ENCODE peak calls at places on chromosome 15, in eight cellular contexts. T, Y, D, G, P, Q, N and K are unnamed samples.

GRCh38 chr15:99928429-99928981 is 195.3 kb upstream of the LYSMD4 start:
- DNase-seq in Q (no peak), D (peak), N (peak), Y (peak), G (peak), P (peak), T (peak), K (peak)

GRCh38 chr15:77564933-77565332 is 67.8 kb downstream of the LINGO1 start:
- DNase-seq in P (no peak), N (no peak), D (no peak), Q (no peak), G (no peak), T (no peak), Y (no peak), K (no peak)

GRCh38 chr15:92801774-92802464 is 98.2 kb upstream of the CHD2 start:
- DNase-seq in D (peak), Q (no peak), P (peak), T (no peak), Y (no peak), G (no peak), N (no peak), K (no peak)

GRCh38 chr15:101501703-101502373 is 12.3 kb upstream of the PCSK6 start:
- DNase-seq in P (no peak), T (peak), Q (peak), D (no peak), N (peak), Y (peak), G (no peak), K (peak)

GRCh38 chr15:100020614-100021013 is 287.4 kb upstream of the LYSMD4 start:
- DNase-seq in P (no peak), G (no peak), T (no peak), Q (no peak), N (no peak), D (no peak), Y (no peak), K (no peak)

GRCh38 chr15:101086394-101087171 is 165.3 kb downstream of the CHSY1 start:
- DNase-seq in Q (peak), G (no peak), D (peak), P (no peak), T (no peak), Y (no peak), N (no peak), K (no peak)

GRCh38 chr15:44394062-44394461 is 33.4 kb upstream of the CTDSPL2 start:
- DNase-seq in T (no peak), Q (no peak), G (no peak), N (no peak), Y (no peak), D (no peak), P (no peak), K (no peak)

GRCh38 chr15:42108189-42108588 is 13.8 kb upstream of the PLA2G4D start:
- DNase-seq in P (peak), T (no peak), Y (no peak), G (no peak), D (no peak), N (no peak), Q (no peak), K (no peak)

GRCh38 chr15:40367038-40367672 is 9.1 kb downstream of the DISP2 start:
- DNase-seq in Q (no peak), Y (no peak), P (no peak), G (no peak), D (peak), T (no peak), N (peak), K (peak)

GRCh38 chr15:82135645-82136044 is 89.8 kb upstream of the MEX3B start:
- DNase-seq in T (no peak), Y (no peak), D (no peak), G (no peak), N (no peak), Q (no peak), P (no peak), K (no peak)

GRCh38 chr15:83854314-83854713 is 200.4 kb downstream of the ADAMTSL3 start:
- DNase-seq in P (peak), Q (no peak), G (no peak), Y (no peak), N (no peak), T (no peak), D (no peak), K (no peak)

GRCh38 chr15:77019476-77020331 is 24.8 kb downstream of the PSTPIP1 start:
- DNase-seq in T (no peak), Q (peak), G (no peak), N (no peak), P (peak), D (peak), Y (no peak), K (no peak)

GRCh38 chr15:89118481-89118989 is 30.3 kb downstream of the ABHD2 start:
- DNase-seq in G (no peak), N (no peak), T (no peak), D (no peak), Q (no peak), P (no peak), Y (peak), K (no peak)

GRCh38 chr15:89119489-89120478 is 31.5 kb downstream of the ABHD2 start:
- DNase-seq in Q (no peak), Y (peak), N (no peak), T (no peak), G (no peak), P (no peak), D (no peak), K (no peak)

GRCh38 chr15:89121414-89121813 is 33.2 kb downstream of the ABHD2 start:
- DNase-seq in P (peak), Q (peak), N (no peak), G (no peak), T (no peak), D (no peak), Y (no peak), K (no peak)

GRCh38 chr15:89125038-89125826 is 37.0 kb downstream of the ABHD2 start:
- DNase-seq in G (no peak), P (no peak), N (no peak), Y (no peak), T (no peak), Q (no peak), D (no peak), K (no peak)

DNA sequence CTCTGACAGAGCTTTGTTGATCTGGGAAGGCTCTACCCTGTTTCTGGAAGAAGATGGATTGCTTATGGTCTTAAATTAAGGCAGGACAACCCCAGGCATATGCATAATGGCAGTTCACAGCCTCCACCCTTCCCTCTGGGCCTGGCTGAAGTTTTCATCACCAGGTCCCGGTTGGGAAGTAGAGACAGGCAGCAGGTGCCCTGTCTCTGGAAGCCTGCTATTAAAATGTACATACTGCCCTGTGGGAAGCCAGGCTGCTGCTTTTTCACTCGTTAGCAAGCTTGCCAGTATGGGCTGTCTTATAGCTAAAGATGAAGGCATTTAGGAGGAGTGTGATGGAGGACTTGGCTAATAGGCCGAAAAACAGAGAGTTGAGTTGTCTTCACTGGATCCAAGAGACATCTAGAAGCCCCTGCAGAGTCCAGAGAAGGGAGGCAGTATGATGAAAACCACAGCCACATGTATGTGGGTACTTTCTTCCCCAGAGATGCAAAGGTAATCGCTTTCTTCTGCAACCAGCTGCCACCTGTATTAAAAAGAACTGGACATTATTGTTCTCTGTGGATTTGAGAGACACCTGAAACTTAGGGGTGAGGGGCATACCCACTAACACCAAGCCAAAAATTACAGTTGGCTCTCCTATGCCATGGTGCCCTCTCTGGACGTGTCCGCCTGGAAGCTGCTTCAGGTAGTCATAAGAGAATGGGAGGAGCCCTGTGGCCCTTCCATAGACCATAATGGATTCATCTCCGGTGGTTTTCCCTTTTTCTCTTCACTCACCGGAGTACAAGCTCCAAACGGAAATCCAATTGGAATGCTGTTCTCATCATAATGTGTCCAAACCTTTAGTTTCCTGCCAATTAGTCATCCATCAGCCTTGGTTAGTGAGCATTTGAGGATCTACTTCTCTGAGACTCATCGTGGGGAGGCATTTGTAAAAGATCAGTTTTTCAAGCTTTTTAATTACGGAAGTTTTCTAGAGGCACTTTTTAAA is 34.6 kb downstream of the ABHD2 start:
- DNase-seq in T (no peak), D (no peak), N (no peak), Q (no peak), Y (peak), G (no peak), P (peak), K (no peak)
- H3K27ac ChIP-seq in T (no peak), D (peak), N (no peak), Q (no peak), Y (peak), G (peak), P (no peak), K (no peak)

DNA sequence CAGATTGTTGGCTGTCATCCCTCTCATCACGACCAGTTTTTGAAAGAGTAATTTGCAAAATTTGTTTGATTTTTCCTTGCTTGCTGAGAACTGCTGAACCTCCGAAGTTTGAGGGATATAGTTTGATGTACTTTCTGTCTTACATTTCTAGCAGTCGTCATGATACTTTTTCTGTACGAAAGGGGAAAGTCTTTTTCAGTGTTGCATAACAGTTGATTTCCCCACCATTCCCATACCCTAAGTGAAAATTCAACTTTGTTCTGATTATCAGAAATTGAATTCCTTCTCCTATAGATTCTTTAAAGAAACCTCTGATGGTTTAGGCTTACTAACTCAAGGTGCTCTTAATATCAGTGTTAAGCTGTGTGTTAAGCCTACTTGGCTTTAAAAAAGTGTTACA is 1.6 kb downstream of the PDE8A start:
- DNase-seq in N (no peak), Q (no peak), G (no peak), P (no peak), Y (peak), D (no peak), T (no peak), K (no peak)
- H3K27ac ChIP-seq in N (peak), Q (no peak), G (no peak), P (no peak), Y (no peak), D (peak), T (no peak), K (peak)

DNA sequence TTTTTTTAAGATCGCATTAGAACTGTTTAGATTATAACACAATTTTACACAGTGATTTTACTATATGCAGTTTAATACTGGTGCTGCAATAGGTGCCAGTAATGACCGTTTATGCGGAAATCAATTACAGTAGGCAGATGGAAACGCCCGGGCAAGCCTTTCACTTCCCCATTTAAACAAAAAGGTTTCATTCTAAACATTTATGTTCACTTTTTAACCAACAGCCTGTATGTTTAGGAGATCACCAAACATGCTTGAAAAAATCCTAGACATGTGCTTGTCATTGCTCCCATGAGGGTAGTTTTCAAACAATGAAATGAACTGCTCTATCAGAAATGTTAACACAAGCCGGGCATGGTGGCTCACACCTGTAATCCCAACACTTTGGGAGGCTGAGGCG is 2.7 kb downstream of the BNIP2 start:
- DNase-seq in Q (peak), Y (no peak), T (no peak), N (no peak), G (no peak), D (no peak), P (no peak), K (no peak)
- H3K27ac ChIP-seq in Q (peak), Y (peak), T (no peak), N (no peak), G (no peak), D (no peak), P (no peak), K (no peak)

GRCh38 chr15:58221591-58222241 is 83.5 kb downstream of the AQP9 start:
- DNase-seq in P (no peak), Y (peak), Q (peak), N (no peak), G (no peak), T (no peak), D (no peak), K (no peak)

GRCh38 chr15:58223432-58223831 is 85.3 kb downstream of the AQP9 start:
- DNase-seq in Y (no peak), G (no peak), D (no peak), P (no peak), N (no peak), T (no peak), Q (no peak), K (no peak)

GRCh38 chr15:58224068-58224467 is 85.9 kb downstream of the AQP9 start:
- DNase-seq in G (no peak), Q (no peak), D (no peak), P (no peak), N (no peak), Y (peak), T (no peak), K (no peak)

GRCh38 chr15:58227706-58228543 is 89.7 kb downstream of the AQP9 start:
- DNase-seq in G (peak), N (peak), P (peak), Q (peak), D (peak), T (peak), Y (peak), K (peak)

GRCh38 chr15:58222698-58223097 is 84.5 kb downstream of the AQP9 start:
- DNase-seq in Y (peak), D (no peak), Q (no peak), T (no peak), N (no peak), G (no peak), P (peak), K (no peak)
- H3K27ac ChIP-seq in Y (no peak), D (no peak), Q (no peak), T (no peak), N (no peak), G (no peak), P (no peak), K (no peak)

GRCh38 chr15:45635191-45635638 is 386 bp downstream of the SQOR start:
- DNase-seq in Y (no peak), T (peak), G (peak), P (no peak), D (peak), Q (no peak), N (no peak), K (no peak)

GRCh38 chr15:45634442-45635190 is at the start of gene SQOR:
- DNase-seq in T (peak), P (peak), D (peak), N (peak), Q (peak), G (peak), Y (peak), K (peak)

GRCh38 chr15:45628136-45628535 is 6.7 kb upstream of the SQOR start:
- DNase-seq in P (no peak), Q (no peak), T (no peak), D (no peak), N (no peak), Y (no peak), G (no peak), K (no peak)

GRCh38 chr15:45631831-45632230 is 3.0 kb upstream of the SQOR start:
- DNase-seq in D (no peak), P (peak), Y (no peak), T (no peak), G (no peak), N (no peak), Q (no peak), K (no peak)

DNA sequence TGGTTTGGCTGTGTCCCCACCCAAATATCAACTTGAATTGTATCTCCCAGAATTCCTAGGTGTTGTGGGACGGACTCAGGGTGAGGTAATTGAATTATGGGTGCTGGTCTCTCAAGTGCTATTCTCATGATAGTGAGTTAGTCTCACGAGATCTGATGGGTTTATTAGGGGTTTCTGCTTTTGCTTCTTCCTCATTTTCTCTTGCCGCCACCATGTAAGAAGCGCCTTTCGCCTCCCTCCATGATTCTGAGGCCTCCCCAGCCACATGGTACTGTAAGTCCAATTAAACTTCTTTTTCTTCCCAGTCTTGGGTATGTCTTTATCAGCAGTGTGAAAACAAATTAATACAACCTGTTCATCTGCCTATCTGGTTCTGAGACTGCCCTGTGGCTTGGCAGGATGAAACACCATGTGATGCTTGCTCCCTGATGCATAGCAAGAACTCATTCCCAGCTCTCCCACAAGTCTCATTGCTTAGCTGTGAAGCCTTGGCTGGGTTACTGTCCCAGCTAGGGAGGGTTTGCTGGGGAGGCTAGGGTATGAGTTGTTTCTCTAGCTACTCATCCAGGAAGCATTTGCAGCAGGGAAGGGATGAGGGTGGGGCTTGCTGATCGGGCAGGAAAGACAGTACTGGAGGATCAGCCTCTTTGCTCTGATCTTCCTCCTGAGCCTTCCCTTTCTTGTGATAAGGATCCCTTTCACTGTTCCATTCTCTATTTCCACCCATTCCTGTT is 3.7 kb upstream of the SQOR start:
- DNase-seq in Q (no peak), T (no peak), G (no peak), N (no peak), P (peak), D (no peak), Y (no peak), K (no peak)
- H3K27ac ChIP-seq in Q (no peak), T (no peak), G (no peak), N (no peak), P (peak), D (peak), Y (no peak), K (no peak)

GRCh38 chr15:57421540-57421939 is 45.2 kb downstream of the CGNL1 start:
- DNase-seq in Q (no peak), N (no peak), T (no peak), Y (no peak), P (no peak), D (no peak), G (no peak), K (no peak)
- H3K27ac ChIP-seq in Q (no peak), N (no peak), T (no peak), Y (no peak), P (no peak), D (no peak), G (no peak), K (no peak)

DNA sequence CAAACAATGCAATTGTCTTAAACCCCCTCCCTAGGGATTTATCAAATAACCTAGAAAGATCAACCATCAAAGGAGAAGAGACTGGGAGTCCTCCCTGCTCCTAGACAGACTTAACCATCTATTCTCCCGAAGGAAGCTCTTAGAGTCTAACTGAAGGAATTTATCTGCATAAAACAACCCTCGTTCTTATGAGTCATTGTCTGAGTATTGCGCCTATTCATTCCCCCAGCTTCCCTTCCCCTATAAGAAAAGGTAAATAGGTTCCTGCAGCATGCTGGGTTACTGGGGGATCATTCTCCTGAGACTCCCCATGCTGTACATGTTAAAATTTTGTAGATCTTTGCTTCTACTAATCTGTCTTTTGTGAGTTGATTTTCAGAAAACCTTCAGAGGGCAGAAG is 412.7 kb downstream of the OCA2 start:
- DNase-seq in D (no peak), P (no peak), Q (no peak), Y (no peak), G (no peak), T (no peak), N (no peak), K (no peak)
- H3K27ac ChIP-seq in D (no peak), P (no peak), Q (no peak), Y (no peak), G (no peak), T (no peak), N (no peak), K (no peak)

DNA sequence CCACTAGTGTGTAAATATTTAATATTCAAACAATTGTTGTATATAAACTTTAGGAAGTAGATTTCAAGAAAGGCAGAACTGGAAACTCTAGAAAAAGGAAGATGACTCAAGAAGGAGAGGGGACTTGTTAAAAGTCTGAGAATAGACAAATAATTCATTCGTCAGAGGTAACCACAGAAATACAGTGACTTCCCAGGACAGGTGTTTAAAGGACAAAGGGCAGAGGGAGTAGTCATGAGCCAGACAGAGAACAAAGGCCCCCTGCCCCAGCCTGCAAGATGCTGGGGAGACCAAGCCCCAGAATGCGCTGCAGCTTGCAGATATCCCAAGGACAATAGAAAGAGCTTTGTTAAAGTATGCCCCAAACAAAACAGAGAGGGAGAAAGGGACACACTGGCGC is 130.4 kb downstream of the UACA start:
- DNase-seq in Y (no peak), N (no peak), Q (no peak), T (no peak), D (no peak), P (no peak), G (no peak), K (no peak)
- H3K27ac ChIP-seq in Y (no peak), N (no peak), Q (no peak), T (no peak), D (no peak), P (no peak), G (no peak), K (no peak)